ENCODE peak calls at places on chromosomes 11 and 22, in five cellular contexts. J is IMR-90, V is mesenchymal stem cell, C is endodermal cell, Z is fibroblast of lung. B is an unnamed sample.
A peak's percentile ranks its signal among the peaks of the same experiment; 100 is the strongest.

GRCh38 chr11:70694371-70694770 is 296.0 kb downstream of the CTTN start:
- DNase-seq in Z (no peak), V (no peak), C (no peak), J (no peak), B (no peak)

GRCh38 chr11:124656759-124657627 is 16.5 kb downstream of the SIAE start:
- DNase-seq in J (peak; percentile 66), V (peak; percentile 32), Z (peak; percentile 71), C (peak; percentile 59), B (peak; percentile 66)

GRCh38 chr11:66676279-66676919 is 1.3 kb downstream of the RBM4B start:
- DNase-seq in C (no peak), J (no peak), V (no peak), Z (no peak), B (no peak)

GRCh38 chr22:29480512-29481264 is 670 bp downstream of the NEFH start:
- DNase-seq in C (peak; percentile 81), J (peak; percentile 56), Z (peak; percentile 60), V (peak; percentile 36), B (peak; percentile 42)

GRCh38 chr11:9803685-9804413 is 140.0 kb downstream of the SWAP70 start:
- DNase-seq in V (peak; percentile 80), J (peak; percentile 66), C (no peak), Z (peak; percentile 66), B (no peak)

GRCh38 chr11:62497132-62497915 is 49.3 kb downstream of the AHNAK start:
- DNase-seq in Z (peak; percentile 73), C (peak; percentile 80), J (peak; percentile 81), V (peak; percentile 76), B (peak; percentile 84)

GRCh38 chr11:30143098-30143705 is 87.6 kb upstream of the FSHB start:
- DNase-seq in V (peak; percentile 44), J (peak; percentile 15), Z (peak; percentile 4), C (peak; percentile 54), B (peak; percentile 17)

GRCh38 chr11:132158696-132159095 is 788.3 kb downstream of the NTM start:
- DNase-seq in Z (peak; percentile 55), J (peak; percentile 40), C (no peak), V (peak; percentile 20), B (peak; percentile 36)

GRCh38 chr11:2537010-2537695 is 92.3 kb downstream of the KCNQ1 start:
- DNase-seq in Z (no peak), J (no peak), C (peak; percentile 9), V (no peak), B (no peak)

GRCh38 chr22:42172385-42173172 is 42.0 kb upstream of the CYP2D6 start:
- DNase-seq in V (no peak), C (peak; percentile 63), J (peak; percentile 58), Z (peak; percentile 47), B (no peak)

GRCh38 chr22:27919943-27920755 is 1.1 kb upstream of the PITPNB start:
- DNase-seq in Z (peak; percentile 68), C (peak; percentile 79), V (peak; percentile 85), J (peak; percentile 72), B (peak; percentile 58)

GRCh38 chr11:115333106-115333505 is 171.1 kb downstream of the CADM1 start:
- DNase-seq in C (no peak), J (peak; percentile 65), Z (peak; percentile 84), V (peak; percentile 70), B (peak; percentile 51)

GRCh38 chr11:19929655-19930054 is 217.0 kb downstream of the NAV2 start:
- DNase-seq in J (peak; percentile 63), V (peak; percentile 47), C (no peak), Z (peak; percentile 70), B (no peak)

GRCh38 chr11:19931768-19932369 is 219.2 kb downstream of the NAV2 start:
- DNase-seq in J (no peak), V (no peak), Z (no peak), C (no peak), B (no peak)

GRCh38 chr11:19931141-19931767 is 218.6 kb downstream of the NAV2 start:
- DNase-seq in J (no peak), C (no peak), Z (peak; percentile 45), V (peak; percentile 86), B (no peak)

GRCh38 chr11:19933132-19933735 is 220.6 kb downstream of the NAV2 start:
- DNase-seq in V (no peak), Z (no peak), C (no peak), J (no peak), B (no peak)

DNA sequence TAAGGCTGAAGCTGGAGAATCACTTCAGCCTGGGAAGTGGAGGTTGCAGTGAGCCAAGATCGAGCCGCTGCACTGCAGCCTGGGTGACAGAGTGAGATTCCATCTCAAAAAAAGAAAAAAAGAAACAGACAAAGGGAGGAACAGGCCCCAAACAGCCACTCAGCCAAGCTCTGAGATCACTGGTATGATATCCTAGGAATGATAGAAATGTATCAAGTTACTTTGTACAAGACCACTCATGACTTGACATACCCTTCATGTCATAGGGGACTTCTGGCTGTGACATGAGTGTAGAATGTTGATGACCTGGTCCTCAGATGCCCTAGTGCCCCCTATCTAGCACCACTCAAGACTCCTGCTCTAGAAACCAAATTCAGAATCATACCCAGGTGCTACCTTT is 216.5 kb downstream of the NAV2 start:
- DNase-seq in V (no peak), J (no peak), Z (peak; percentile 72), C (no peak), B (no peak)
- H3K4me1 ChIP-seq in V (peaks cover 2% of the 10 kb centered on the region), J (peaks cover 8% of the 10 kb centered on the region), Z (peaks cover 15% of the 10 kb centered on the region), C (no peaks in the 10 kb centered on the region), B (peaks cover 4% of the 10 kb centered on the region)

DNA sequence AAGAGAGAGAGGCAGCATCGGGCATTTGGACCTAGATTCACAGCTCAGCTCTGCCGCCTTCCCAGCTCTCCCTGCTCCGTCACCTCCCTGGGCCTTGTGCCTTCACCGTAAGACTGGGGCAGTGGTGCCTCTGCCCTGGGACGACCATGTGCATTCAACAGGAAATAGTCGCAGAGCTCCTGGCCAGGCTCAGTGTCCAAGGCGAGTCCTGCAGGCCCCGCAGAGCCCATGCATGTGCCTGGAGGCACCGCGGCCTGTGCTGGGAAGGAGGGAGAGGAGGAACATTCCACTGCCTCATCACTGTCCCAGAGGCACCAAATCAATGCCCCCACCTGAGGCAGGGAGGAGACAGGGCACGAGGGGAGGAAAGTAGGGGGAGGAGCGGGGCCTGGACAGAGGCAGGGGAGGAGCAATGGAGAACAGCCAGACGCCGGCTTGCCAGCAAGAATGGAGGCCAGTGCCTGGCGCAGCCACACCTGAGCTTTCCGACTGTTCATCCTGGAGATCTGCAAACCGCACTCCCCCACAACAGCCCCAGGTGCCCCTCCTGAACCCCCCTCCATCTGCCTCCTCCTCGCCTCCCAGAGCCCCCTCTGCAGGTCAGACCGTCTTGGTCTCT is 74.4 kb upstream of the PRR5 start:
- DNase-seq in Z (no peak), C (peak; percentile 49), J (no peak), V (no peak), B (no peak)
- H3K9ac ChIP-seq in Z (no peak overlapping the region), C (no peak overlapping the region), J (no peak overlapping the region), V (no peak overlapping the region), B (no peak overlapping the region)

DNA sequence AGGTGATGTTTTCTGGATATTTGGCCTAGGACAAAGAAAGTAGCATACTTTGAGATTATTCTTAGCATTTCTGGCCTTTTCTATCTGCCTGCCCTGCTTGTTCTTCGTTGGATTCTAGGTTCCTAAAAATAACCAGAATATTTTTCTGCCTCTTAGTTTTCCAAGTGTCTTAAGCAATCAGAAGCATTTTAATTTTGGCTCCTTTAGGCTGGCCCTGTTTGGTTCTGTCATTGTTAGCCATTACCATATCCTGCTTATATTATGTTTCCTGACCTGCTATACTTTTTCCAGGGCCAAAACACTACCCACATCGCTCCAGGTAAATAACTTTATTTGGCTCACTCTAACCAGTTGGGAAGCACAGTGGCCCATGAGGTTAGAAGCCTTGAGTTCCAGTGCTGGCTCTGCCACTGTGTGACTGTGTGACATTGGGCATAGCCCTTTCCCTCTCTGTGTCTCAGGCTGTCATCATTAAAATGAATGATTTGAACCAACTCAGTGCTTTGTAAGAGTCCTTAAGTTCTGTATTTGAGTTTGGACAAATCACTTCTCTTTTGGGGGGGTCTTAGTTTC is 91.1 kb downstream of the STIM1 start:
- DNase-seq in C (no peak), V (no peak), J (no peak), Z (no peak), B (no peak)
- H3K4me1 ChIP-seq in C (peaks cover 5% of the 10 kb centered on the region), V (peaks cover 5% of the 10 kb centered on the region), J (peaks cover 19% of the 10 kb centered on the region), Z (peaks cover 10% of the 10 kb centered on the region), B (peaks cover 8% of the 10 kb centered on the region)

DNA sequence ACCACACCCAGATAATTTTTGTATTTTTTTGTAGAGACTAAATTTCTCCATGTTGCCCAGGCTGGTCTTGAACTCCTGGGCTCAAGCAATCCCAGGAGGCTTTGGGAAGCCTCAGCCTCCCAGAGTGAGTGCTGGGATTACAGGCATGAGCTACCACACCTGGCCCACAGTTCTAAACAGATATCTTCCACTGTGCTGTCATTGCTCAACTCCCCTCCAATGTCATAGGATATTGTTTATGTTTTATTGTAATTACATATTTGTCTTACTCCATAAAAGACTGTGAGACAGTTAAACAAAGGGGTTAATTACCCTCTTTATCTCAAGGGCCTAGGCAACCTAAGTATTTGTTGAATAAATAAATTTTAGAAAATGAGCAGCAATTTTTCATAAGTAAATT is 204.2 kb downstream of the GRM5 start:
- DNase-seq in Z (peak; percentile 2), V (no peak), J (no peak), C (no peak), B (no peak)
- H3K9ac ChIP-seq in Z (no peak overlapping the region), V (no peak overlapping the region), J (no peak overlapping the region), C (no peak overlapping the region), B (no peak overlapping the region)

GRCh38 chr11:45917623-45918330 is at the start of gene PEX16:
- DNase-seq in V (peak; percentile 100), Z (peak; percentile 100), C (peak; percentile 98), J (peak; percentile 100), B (peak; percentile 99)
- H3K4me1 ChIP-seq in V (peaks cover 30% of the 10 kb centered on the region), Z (peaks cover 2% of the 10 kb centered on the region), C (peaks cover 2% of the 10 kb centered on the region), J (no peaks in the 10 kb centered on the region), B (peaks cover 11% of the 10 kb centered on the region)

GRCh38 chr22:36463783-36464184 is 17.7 kb downstream of the TXN2 start:
- DNase-seq in J (no peak), Z (no peak), C (peak; percentile 56), V (no peak), B (no peak)

GRCh38 chr22:36462475-36462790 is 19.0 kb downstream of the TXN2 start:
- DNase-seq in V (no peak), Z (no peak), J (no peak), C (no peak), B (no peak)

GRCh38 chr22:36460202-36460601 is 21.2 kb downstream of the TXN2 start:
- DNase-seq in J (no peak), C (no peak), Z (no peak), V (no peak), B (no peak)

GRCh38 chr22:36464715-36465231 is 16.7 kb downstream of the TXN2 start:
- DNase-seq in V (no peak), C (no peak), J (no peak), Z (no peak), B (no peak)

DNA sequence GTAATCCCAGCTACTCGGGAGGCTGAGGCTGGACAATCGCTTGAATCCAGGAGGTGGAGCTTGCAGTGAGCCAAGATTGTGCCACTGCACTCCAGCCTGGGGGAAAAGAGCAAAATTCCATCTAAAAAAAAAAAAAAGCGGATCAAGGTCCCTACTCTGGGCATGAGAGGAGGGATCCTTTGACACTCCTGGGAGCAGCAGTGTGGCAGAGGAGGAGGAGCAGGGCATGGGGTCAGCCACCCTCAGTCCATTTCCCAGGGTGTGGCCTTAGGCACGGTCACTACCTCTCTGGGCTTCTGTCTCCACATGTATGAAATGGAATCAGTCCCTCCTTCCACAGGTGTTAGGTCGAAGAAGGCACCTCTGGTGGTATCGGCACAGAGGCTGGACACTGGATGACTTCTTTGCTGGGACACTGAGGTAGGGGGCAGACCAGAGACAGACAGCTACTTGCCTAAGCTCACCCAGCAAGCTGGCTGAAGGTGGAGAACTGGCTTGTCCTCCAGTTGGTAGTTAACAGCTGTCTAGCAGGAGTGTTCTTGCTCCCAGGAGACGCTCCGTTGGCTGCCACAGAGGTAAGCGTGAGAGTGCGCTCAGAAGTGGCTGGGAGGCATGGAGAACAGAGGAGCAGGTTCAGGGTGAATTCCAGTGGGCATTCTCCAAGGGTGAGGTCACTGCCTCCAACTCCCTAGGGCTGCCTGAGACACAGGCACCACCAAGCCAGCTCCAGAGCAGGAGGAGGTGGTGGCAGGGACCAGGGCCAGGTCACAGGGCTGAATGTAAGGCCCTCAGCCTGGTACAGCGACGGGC is 19.6 kb downstream of the TXN2 start:
- DNase-seq in C (peak; percentile 93), J (peak; percentile 94), V (peak; percentile 94), Z (peak; percentile 97), B (peak; percentile 92)
- H3K9ac ChIP-seq in C (peak overlapping the region; percentile 22), J (peak overlapping the region; percentile 44), V (no peak overlapping the region), Z (no peak overlapping the region), B (peak overlapping the region; percentile 24)

B was measured in mammary epithelial cell.